ENCODE peak calls at places on chromosome 1, in five cellular contexts. A is tibial artery, C is IMR-90, B is GM12865, O is heart left ventricle. U is an unnamed sample.

GRCh38 chr1:18077657-18078215 is 29.9 kb upstream of the IGSF21 start:
- DNase-seq in A (no peak), C (no peak), B (no peak), O (no peak), U (no peak)

GRCh38 chr1:109361649-109362048 is 36.1 kb downstream of the SORT1 start:
- DNase-seq in A (no peak), C (peak; percentile 40), B (no peak), O (no peak), U (peak; percentile 67)

GRCh38 chr1:186494832-186495271 is 33.9 kb upstream of the PDC start:
- DNase-seq in A (no peak), C (no peak), B (peak; percentile 38), O (no peak), U (peak; percentile 25)

GRCh38 chr1:85203573-85204169 is 2.9 kb upstream of the SYDE2 start:
- DNase-seq in A (no peak), C (peak; percentile 22), B (no peak), O (no peak), U (no peak)

GRCh38 chr1:207040181-207040533 is 7.6 kb upstream of the C1orf116 start:
- DNase-seq in A (no peak), C (peak; percentile 43), B (no peak), O (no peak), U (no peak)

GRCh38 chr1:158752155-158752712 is 2.3 kb upstream of the OR6K6 start:
- DNase-seq in A (no peak), C (no peak), B (no peak), O (no peak), U (no peak)

GRCh38 chr1:67572594-67573221 is 112.3 kb upstream of the GADD45A start:
- DNase-seq in A (no peak), C (peak; percentile 36), B (no peak), O (peak; percentile 29), U (no peak)

GRCh38 chr1:38287036-38287435 is 240.4 kb upstream of the POU3F1 start:
- DNase-seq in A (no peak), C (no peak), B (no peak), O (no peak), U (no peak)

GRCh38 chr1:85258536-85259117 is 835 bp downstream of the C1orf52 start:
- DNase-seq in A (no peak), C (no peak), B (peak; percentile 15), O (no peak), U (peak; percentile 46)

GRCh38 chr1:156502749-156503671 is 2.4 kb upstream of the MEF2D start:
- DNase-seq in A (peak; percentile 92), C (peak; percentile 98), B (no peak), O (peak; percentile 91), U (peak; percentile 95)

GRCh38 chr1:201900476-201900875 is 11.8 kb downstream of the SHISA4 start:
- DNase-seq in A (no peak), C (no peak), B (no peak), O (no peak), U (no peak)

GRCh38 chr1:183093821-183094287 is 70.6 kb downstream of the LAMC1 start:
- DNase-seq in A (no peak), C (peak; percentile 82), B (no peak), O (no peak), U (peak; percentile 70)

GRCh38 chr1:108057536-108057935 is 92.6 kb upstream of the VAV3 start:
- DNase-seq in A (peak; percentile 75), C (no peak), B (no peak), O (peak; percentile 53), U (peak; percentile 44)

GRCh38 chr1:109239580-109240068 is 9.7 kb upstream of the CELSR2 start:
- DNase-seq in A (no peak), C (peak; percentile 46), B (peak; percentile 51), O (no peak), U (peak; percentile 43)

GRCh38 chr1:182617734-182618288 is 13.6 kb upstream of the RGS16 start:
- DNase-seq in A (no peak), C (peak; percentile 10), B (peak; percentile 51), O (no peak), U (peak; percentile 33)

GRCh38 chr1:204358145-204358544 is 1.6 kb downstream of the PLEKHA6 start:
- DNase-seq in A (no peak), C (no peak), B (no peak), O (no peak), U (no peak)

GRCh38 chr1:101239095-101240040 is 2.5 kb downstream of the S1PR1 start:
- DNase-seq in A (no peak), C (no peak), B (peak; percentile 43), O (peak; percentile 32), U (no peak)

GRCh38 chr1:235882816-235883215 is 16.1 kb upstream of the LYST start:
- DNase-seq in A (no peak), C (no peak), B (no peak), O (no peak), U (peak; percentile 60)

GRCh38 chr1:52678961-52679897 is 18.9 kb downstream of the COA7 start:
- DNase-seq in A (no peak), C (no peak), B (no peak), O (no peak), U (no peak)

GRCh38 chr1:3135746-3136455 is 66.9 kb downstream of the PRDM16 start:
- DNase-seq in A (no peak), C (no peak), B (no peak), O (no peak), U (no peak)

GRCh38 chr1:197356723-197357533 is 88.9 kb downstream of the CRB1 start:
- DNase-seq in A (no peak), C (peak; percentile 58), B (peak; percentile 56), O (no peak), U (peak; percentile 71)

GRCh38 chr1:6212193-6212959 is 6.5 kb downstream of the RNF207 start:
- DNase-seq in A (no peak), C (no peak), B (peak; percentile 61), O (no peak), U (no peak)

GRCh38 chr1:204623894-204624361 is 61.6 kb downstream of the LRRN2 start:
- DNase-seq in A (no peak), C (no peak), B (peak; percentile 33), O (no peak), U (no peak)

GRCh38 chr1:28281608-28282425 is 22.5 kb downstream of the SESN2 start:
- DNase-seq in A (no peak), C (no peak), B (no peak), O (no peak), U (no peak)

GRCh38 chr1:23370744-23371710 is 1.4 kb upstream of the ZNF436 start:
- DNase-seq in A (no peak), C (no peak), B (no peak), O (peak; percentile 79), U (peak; percentile 61)

GRCh38 chr1:206643118-206643698 is 7.9 kb downstream of the DYRK3 start:
- DNase-seq in A (no peak), C (no peak), B (no peak), O (no peak), U (no peak)

GRCh38 chr1:235088440-235088839 is 40.2 kb downstream of the TOMM20 start:
- DNase-seq in A (no peak), C (no peak), B (no peak), O (no peak), U (no peak)

GRCh38 chr1:75614455-75615379 is 3.8 kb upstream of the SLC44A5 start:
- DNase-seq in A (peak; percentile 19), C (peak; percentile 4), B (peak; percentile 56), O (peak; percentile 38), U (peak; percentile 22)

GRCh38 chr1:212608956-212609700 is 567 bp downstream of the ATF3 start:
- DNase-seq in A (peak; percentile 45), C (no peak), B (peak; percentile 74), O (peak; percentile 59), U (peak; percentile 49)

GRCh38 chr1:212608209-212608955 is at the start of gene ATF3:
- DNase-seq in A (peak; percentile 100), C (peak; percentile 99), B (peak; percentile 99), O (peak; percentile 99), U (peak; percentile 100)

GRCh38 chr1:212611000-212611636 is 2.6 kb downstream of the ATF3 start:
- DNase-seq in A (no peak), C (no peak), B (no peak), O (no peak), U (no peak)

GRCh38 chr1:212610575-212610967 is 2.0 kb downstream of the ATF3 start:
- DNase-seq in A (no peak), C (no peak), B (no peak), O (no peak), U (no peak)

GRCh38 chr1:212609701-212610574 is 1.4 kb downstream of the ATF3 start:
- DNase-seq in A (no peak), C (no peak), B (no peak), O (no peak), U (no peak)
- TF ChIP-seq CTCF in A (no peak), C (no peak), B (no peak), O (no peak), U (no peak)

DNA sequence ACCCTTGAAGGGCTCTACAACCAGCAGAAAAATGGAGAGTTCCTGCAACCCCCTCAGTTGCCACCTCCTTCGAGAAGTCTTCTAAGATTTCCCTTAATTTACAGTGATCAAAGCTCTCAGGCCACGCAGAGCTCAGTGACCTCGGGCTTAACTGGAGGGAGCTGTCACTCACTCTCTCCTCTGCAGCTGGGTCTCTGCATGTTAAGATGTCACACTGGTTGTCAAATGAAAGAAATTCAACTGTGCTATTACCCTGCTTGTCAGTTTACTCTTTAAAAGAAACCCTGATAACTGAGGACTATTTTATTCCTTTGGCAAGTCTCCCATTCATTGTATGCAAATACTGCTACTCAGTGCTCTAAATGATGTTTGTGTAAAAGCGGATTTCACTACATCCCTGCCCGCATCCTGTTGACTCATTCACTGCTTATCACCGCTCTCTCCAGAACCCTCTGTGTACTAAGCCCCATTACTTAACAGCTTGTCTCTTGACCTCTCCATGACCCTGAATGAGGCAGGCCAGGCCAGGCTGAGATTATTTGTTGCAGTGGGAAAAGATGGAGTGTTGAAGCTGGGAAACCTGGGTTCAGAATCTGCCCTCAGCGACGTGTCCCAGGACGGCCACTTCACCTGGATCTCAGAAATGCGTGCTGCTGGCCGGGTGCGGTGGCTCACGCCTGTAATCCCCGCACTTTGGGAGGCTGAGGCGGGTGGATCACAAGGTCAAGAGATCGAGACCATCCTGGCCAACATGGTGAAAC is 13.7 kb downstream of the DHRS3 start:
- DNase-seq in A (peak; percentile 72), C (peak; percentile 99), B (peak; percentile 71), O (peak; percentile 74), U (peak; percentile 99)
- H3K4me3 ChIP-seq in A (no peak overlapping the region), C (no peak overlapping the region), B (no peak overlapping the region), O (no peak overlapping the region), U (no peak overlapping the region)

DNA sequence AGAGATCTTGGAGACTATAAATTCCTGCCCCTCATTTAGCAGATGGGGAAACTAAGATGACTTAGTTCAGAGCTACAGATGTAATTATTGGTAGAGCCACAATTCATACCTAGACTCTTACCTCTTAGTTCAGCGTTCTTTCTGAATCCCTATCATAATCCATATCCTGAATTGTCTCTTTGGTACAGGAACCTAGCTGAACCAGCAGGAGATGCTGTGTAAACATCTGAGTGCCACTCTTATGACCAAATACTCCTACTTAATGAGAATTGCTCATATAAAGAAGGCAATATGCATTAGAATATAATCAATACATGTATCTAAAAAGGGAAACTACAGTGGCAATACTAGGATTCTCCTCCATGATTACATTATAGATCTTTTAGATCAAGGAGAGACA is 459.0 kb downstream of the SIPA1L2 start:
- DNase-seq in A (no peak), C (no peak), B (no peak), O (no peak), U (no peak)
- TF ChIP-seq CTCF in A (no peak), C (peak; percentile 12), B (no peak), O (no peak), U (no peak)

DNA sequence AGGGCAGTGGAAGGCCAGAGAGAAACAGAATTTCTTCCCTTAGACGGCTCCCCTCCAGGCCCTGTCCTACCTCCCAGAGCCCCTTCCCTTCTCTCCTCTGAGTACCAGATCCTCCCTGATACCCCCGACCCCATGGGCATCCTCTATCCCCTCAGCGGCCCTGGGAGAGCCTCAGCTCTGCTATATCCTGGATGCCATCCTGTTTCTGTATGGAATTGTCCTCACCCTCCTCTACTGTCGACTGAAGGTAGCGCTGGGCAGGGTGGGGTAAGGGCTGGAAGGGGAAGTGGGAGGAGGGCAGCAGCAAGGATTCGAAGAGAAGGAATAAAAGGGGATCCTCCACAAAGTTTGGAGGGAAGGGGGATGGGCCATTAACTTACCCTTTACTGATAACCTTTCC is 2.7 kb downstream of the FCER1G start:
- DNase-seq in A (peak; percentile 17), C (no peak), B (no peak), O (no peak), U (no peak)
- H3K4me3 ChIP-seq in A (no peak overlapping the region), C (no peak overlapping the region), B (no peak overlapping the region), O (no peak overlapping the region), U (no peak overlapping the region)